ENCODE peak calls at places on chromosome 5, in four cellular contexts. Z, Q, J and K are unnamed samples.
A peak's percentile ranks its signal among the peaks of the same experiment; 100 is the strongest.

GRCh38 chr5:146797683-146798082 is 80.9 kb downstream of the PPP2R2B start:
- DNase-seq in J (no peak), Q (no peak), Z (no peak), K (no peak)

GRCh38 chr5:123012321-123012720 is 24.2 kb downstream of the PPIC start:
- DNase-seq in Z (no peak), Q (no peak), J (no peak), K (no peak)

GRCh38 chr5:149596712-149597111 is 15.4 kb downstream of the ARHGEF37 start:
- DNase-seq in J (no peak), Q (no peak), Z (no peak), K (no peak)

GRCh38 chr5:140800816-140801493 is at the start of gene PCDHA3:
- DNase-seq in J (peak; percentile 6), Q (no peak), Z (no peak), K (no peak)

GRCh38 chr5:16345454-16345853 is 120.1 kb downstream of the ZNF622 start:
- DNase-seq in Q (no peak), J (no peak), Z (no peak), K (no peak)

GRCh38 chr5:157172408-157172807 is 6.3 kb upstream of the GARIN3 start:
- DNase-seq in J (no peak), Q (no peak), Z (no peak), K (no peak)

GRCh38 chr5:39185761-39186160 is 33.6 kb downstream of the FYB1 start:
- DNase-seq in J (no peak), Z (no peak), Q (no peak), K (no peak)

GRCh38 chr5:95417971-95418370 is 26.8 kb downstream of the FAM81B start:
- DNase-seq in Q (no peak), Z (no peak), J (no peak), K (peak; percentile 3)

GRCh38 chr5:150186796-150187356 is 3.0 kb upstream of the SLC6A7 start:
- DNase-seq in Q (no peak), J (no peak), Z (no peak), K (no peak)

GRCh38 chr5:15499528-15500325 is at the start of gene FBXL7:
- DNase-seq in Z (no peak), J (peak; percentile 60), Q (peak; percentile 85), K (peak; percentile 69)

GRCh38 chr5:31811210-31811609 is 172.3 kb downstream of the PDZD2 start:
- DNase-seq in J (peak; percentile 91), Q (no peak), Z (peak; percentile 15), K (peak; percentile 91)

GRCh38 chr5:160959804-160960203 is 107.8 kb upstream of the ATP10B start:
- DNase-seq in Q (no peak), Z (peak; percentile 21), J (peak; percentile 10), K (no peak)

GRCh38 chr5:150350524-150351344 is 6.8 kb upstream of the TCOF1 start:
- DNase-seq in Z (no peak), J (peak; percentile 27), Q (peak; percentile 63), K (peak; percentile 71)

GRCh38 chr5:173042708-173043107 is 13.4 kb upstream of the CREBRF start:
- DNase-seq in Q (no peak), J (no peak), Z (no peak), K (no peak)

GRCh38 chr5:163094492-163095180 is 342.8 kb upstream of the CCNG1 start:
- DNase-seq in Z (no peak), J (no peak), Q (no peak), K (no peak)

GRCh38 chr5:39080597-39081204 is 6.5 kb upstream of the RICTOR start:
- DNase-seq in Z (no peak), J (peak; percentile 56), Q (no peak), K (peak; percentile 57)

GRCh38 chr5:73625905-73626811 is at the start of gene ARHGEF28:
- DNase-seq in Z (no peak), Q (peak; percentile 41), J (peak; percentile 40), K (peak; percentile 29)

GRCh38 chr5:72955143-72955767 is 586 bp upstream of the FCHO2 start:
- DNase-seq in Z (no peak), Q (peak; percentile 86), J (no peak), K (no peak)

GRCh38 chr5:12883395-12883794 is 979.1 kb upstream of the CTNND2 start:
- DNase-seq in J (no peak), Q (no peak), Z (no peak), K (no peak)

GRCh38 chr5:24905123-24905522 is 260.3 kb upstream of the CDH10 start:
- DNase-seq in Z (no peak), Q (no peak), J (peak; percentile 2), K (no peak)

GRCh38 chr5:149387982-149388381 is 8.9 kb upstream of the IL17B start:
- DNase-seq in Z (no peak), Q (no peak), J (peak; percentile 58), K (peak; percentile 68)

GRCh38 chr5:9283021-9283420 is 262.9 kb downstream of the SEMA5A start:
- DNase-seq in Q (no peak), J (no peak), Z (no peak), K (peak; percentile 36)

GRCh38 chr5:113039229-113039628 is 62.6 kb downstream of the DCP2 start:
- DNase-seq in J (no peak), Z (no peak), Q (no peak), K (no peak)

GRCh38 chr5:143033535-143034260 is 263.5 kb downstream of the ARHGAP26 start:
- DNase-seq in Q (no peak), J (peak; percentile 99), Z (peak; percentile 89), K (peak; percentile 92)

GRCh38 chr5:16082053-16082452 is 97.5 kb downstream of the MARCHF11 start:
- DNase-seq in J (peak; percentile 1), Q (no peak), Z (no peak), K (no peak)

GRCh38 chr5:144206136-144206535 is 35.5 kb downstream of the KCTD16 start:
- DNase-seq in Q (no peak), Z (no peak), J (no peak), K (peak; percentile 14)

GRCh38 chr5:113043491-113043931 is 66.9 kb downstream of the DCP2 start:
- DNase-seq in J (no peak), Q (peak; percentile 72), Z (no peak), K (peak; percentile 52)

GRCh38 chr5:146862641-146863040 is 15.9 kb downstream of the PPP2R2B start:
- DNase-seq in Q (no peak), Z (no peak), J (no peak), K (no peak)

GRCh38 chr5:33470544-33470943 is 29.8 kb downstream of the TARS1 start:
- DNase-seq in Q (no peak), J (peak; percentile 36), Z (no peak), K (peak; percentile 61)

GRCh38 chr5:12805165-12805698 is 901.0 kb upstream of the CTNND2 start:
- DNase-seq in Q (no peak), Z (no peak), J (no peak), K (no peak)

GRCh38 chr5:141051526-141051876 is 327 bp downstream of the PCDHB1 start:
- DNase-seq in Q (no peak), Z (no peak), J (no peak), K (no peak)

GRCh38 chr5:36883894-36884462 is 7.4 kb downstream of the NIPBL start:
- DNase-seq in J (no peak), Z (no peak), Q (no peak), K (no peak)

GRCh38 chr5:180596668-180597231 is 5.5 kb upstream of the SCGB3A1 start:
- DNase-seq in J (no peak), Q (no peak), Z (no peak), K (no peak)

GRCh38 chr5:128408622-128409021 is 129.4 kb downstream of the FBN2 start:
- DNase-seq in Z (no peak), J (peak; percentile 50), Q (no peak), K (peak; percentile 19)

GRCh38 chr5:134552301-134552700 is 26.8 kb downstream of the JADE2 start:
- DNase-seq in Q (peak; percentile 86), Z (no peak), J (peak; percentile 99), K (peak; percentile 92)
- TF ChIP-seq CTCF in Q (no peak), Z (no peak), J (no peak), K (no peak)

GRCh38 chr5:75438722-75439121 is 72.7 kb downstream of the CERT1 start:
- DNase-seq in J (no peak), Z (no peak), Q (no peak), K (no peak)
- TF ChIP-seq CTCF in J (no peak), Z (no peak), Q (no peak), K (peak; percentile 21)

DNA sequence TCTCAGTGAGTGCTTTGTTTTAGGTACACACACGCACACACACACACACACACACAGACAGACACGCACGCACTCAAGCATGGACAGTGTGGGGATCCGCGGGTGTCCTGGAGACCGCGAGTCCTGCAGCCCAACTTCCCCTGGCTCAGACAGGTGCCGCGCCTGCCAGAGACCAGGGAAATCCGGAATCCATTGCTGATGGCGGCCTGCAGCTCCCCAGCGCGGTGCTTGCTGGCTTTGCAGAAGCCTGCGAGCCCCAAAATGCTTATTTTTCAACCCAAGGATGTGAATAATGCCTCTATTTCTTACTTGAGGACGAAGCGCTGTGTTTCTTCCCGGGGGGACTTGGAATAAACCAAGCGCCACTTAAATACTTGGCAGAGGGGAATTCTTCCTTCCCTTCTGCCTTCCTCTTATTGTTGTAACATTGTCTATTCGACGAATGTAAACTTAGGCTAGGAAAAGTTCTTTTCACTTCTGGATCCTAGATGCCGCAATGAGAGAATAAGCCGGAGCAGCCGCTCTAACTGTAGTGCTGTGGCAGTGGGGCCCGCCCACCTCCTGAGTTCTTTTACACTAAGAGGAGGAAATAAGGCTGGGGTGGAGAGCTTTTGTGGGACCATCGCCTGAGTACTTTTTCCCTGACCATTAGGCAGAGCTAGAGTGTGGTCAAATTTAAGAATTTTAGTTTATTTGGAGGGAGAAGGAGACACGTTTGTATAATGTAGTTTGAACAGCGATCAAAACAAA is 804 bp downstream of the ITGA2 start:
- DNase-seq in Z (no peak), J (no peak), Q (peak; percentile 22), K (peak; percentile 63)
- TF ChIP-seq CTCF in Z (peak; percentile 41), J (peak; percentile 23), Q (peak; percentile 43), K (peak; percentile 39)

GRCh38 chr5:176817864-176818377 is 7.6 kb downstream of the UNC5A start:
- DNase-seq in Q (no peak), J (no peak), Z (no peak), K (no peak)
- TF ChIP-seq CTCF in Q (peak; percentile 36), J (peak; percentile 12), Z (peak; percentile 35), K (peak; percentile 48)

GRCh38 chr5:1782385-1783213 is 17.0 kb downstream of the MRPL36 start:
- DNase-seq in J (no peak), Z (no peak), Q (no peak), K (no peak)
- TF ChIP-seq CTCF in J (no peak), Z (no peak), Q (no peak), K (no peak)

GRCh38 chr5:54742417-54742889 is 224.9 kb downstream of the SNX18 start:
- DNase-seq in Z (peak; percentile 69), J (peak; percentile 75), Q (no peak), K (peak; percentile 80)
- TF ChIP-seq CTCF in Z (peak; percentile 38), J (no peak), Q (peak; percentile 38), K (peak; percentile 57)

DNA sequence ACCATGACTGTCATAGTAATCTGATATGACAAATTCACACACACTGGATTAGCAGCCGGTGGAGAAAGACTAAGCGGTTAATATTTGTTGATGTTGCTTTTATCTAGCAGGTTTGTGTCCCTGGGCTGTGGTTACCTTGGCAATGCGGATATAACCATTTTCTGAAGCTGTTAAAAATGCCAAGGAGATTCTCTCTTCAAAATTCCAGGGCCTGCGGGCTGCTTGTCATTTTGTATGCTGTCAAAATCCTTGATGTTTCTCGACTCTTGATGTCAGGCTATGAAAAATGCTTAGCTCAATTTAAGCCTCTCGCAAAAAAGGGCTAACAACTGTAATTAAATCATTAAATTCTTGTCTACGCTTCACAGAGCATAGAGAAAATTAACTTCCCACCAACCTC is 83.3 kb upstream of the IRX1 start:
- DNase-seq in Q (no peak), J (no peak), Z (no peak), K (no peak)
- TF ChIP-seq CTCF in Q (no peak), J (no peak), Z (no peak), K (no peak)